ENCODE peak calls at places on chromosome 5, in eight cellular contexts. A is cardiac septum; U is activated effector memory CD4-positive, alpha-beta T cell treated with anti-CD3 and anti-CD28 coated beads, Interleukin-2, amount 50 U/mL, for 16 hours; J is choroid plexus epithelial cell; P is T-helper 2 cell; G is IMR-90; X is stimulated activated CD4-positive, alpha-beta T cell treated with anti-CD3 and anti-CD28 coated beads, Interleukin-4, amount 100 ng/mL, for 48 hours; L is activated CD8-positive, alpha-beta memory T cell treated with anti-CD3 and anti-CD28 coated beads for 48 hours. O is an unnamed sample.

GRCh38 chr5:171693397-171693796 is 92.2 kb upstream of the SMIM23 start:
- DNase-seq in U (no peak), L (no peak), J (no peak), X (no peak), G (no peak), A (no peak), P (no peak), O (no peak)

GRCh38 chr5:96004087-96004486 is 42.4 kb upstream of the ELL2 start:
- DNase-seq in G (no peak), J (no peak), P (no peak), X (no peak), L (no peak), A (no peak), U (no peak), O (no peak)

GRCh38 chr5:154937186-154937717 is 759 bp downstream of the GEMIN5 start:
- DNase-seq in P (no peak), L (no peak), A (no peak), J (peak), G (peak), U (no peak), X (no peak), O (no peak)

GRCh38 chr5:116514521-116514920 is 60.1 kb downstream of the SEMA6A start:
- DNase-seq in X (no peak), G (no peak), U (no peak), L (no peak), J (no peak), A (no peak), P (no peak), O (no peak)

GRCh38 chr5:80761966-80762365 is 107.2 kb upstream of the DHFR start:
- DNase-seq in G (peak), J (no peak), P (no peak), A (no peak), L (no peak), U (no peak), X (no peak), O (no peak)

GRCh38 chr5:176533894-176534611 is 3.1 kb downstream of the RNF44 start:
- DNase-seq in U (peak), P (peak), L (no peak), J (no peak), A (no peak), G (peak), X (no peak), O (no peak)

GRCh38 chr5:141654298-141654697 is 3.1 kb upstream of the FCHSD1 start:
- DNase-seq in U (no peak), P (no peak), J (peak), G (peak), A (no peak), L (no peak), X (no peak), O (no peak)

GRCh38 chr5:109191153-109191558 is 218.6 kb downstream of the PJA2 start:
- DNase-seq in A (no peak), U (no peak), L (no peak), X (no peak), J (peak), G (peak), P (no peak), O (no peak)

GRCh38 chr5:169495252-169495548 is 88.4 kb upstream of the SPDL1 start:
- DNase-seq in X (no peak), L (no peak), U (no peak), G (no peak), P (no peak), A (no peak), J (no peak), O (no peak)

GRCh38 chr5:79845448-79846197 is 145.4 kb downstream of the MTX3 start:
- DNase-seq in L (no peak), J (peak), U (no peak), P (no peak), X (peak), A (no peak), G (peak), O (no peak)

GRCh38 chr5:177994063-177994462 is 2.0 kb downstream of the PROP1 start:
- DNase-seq in P (no peak), G (no peak), U (no peak), X (no peak), L (no peak), J (no peak), A (no peak), O (no peak)

GRCh38 chr5:75435101-75435500 is 76.3 kb downstream of the CERT1 start:
- DNase-seq in P (no peak), J (peak), G (peak), X (no peak), A (no peak), U (no peak), L (no peak), O (no peak)